ENCODE peak calls at places on chromosomes 12 and 14, in nine cellular contexts. J, D, U, X, E, C, B, T and K are unnamed samples.

GRCh38 chr14:28704153-28704552 is 62.4 kb upstream of the FOXG1 start:
- DNase-seq in J (no peak), D (no peak), U (peak), X (no peak), E (no peak), C (no peak), B (no peak), T (no peak), K (no peak)

GRCh38 chr14:31283568-31284252 is 76.1 kb upstream of the HECTD1 start:
- DNase-seq in J (no peak), D (no peak), U (no peak), X (no peak), E (no peak), C (no peak), B (no peak), T (no peak), K (no peak)

GRCh38 chr12:126782083-126782482 is 1484.9 kb upstream of the TMEM132C start:
- DNase-seq in J (no peak), D (no peak), U (no peak), X (no peak), E (no peak), C (no peak), B (no peak), T (no peak), K (no peak)

GRCh38 chr14:104925214-104925899 is 678 bp downstream of the PLD4 start:
- DNase-seq in J (no peak), D (no peak), U (no peak), X (no peak), E (no peak), C (no peak), B (no peak), T (peak), K (no peak)

GRCh38 chr14:57060276-57060956 is 208.3 kb downstream of the EXOC5 start:
- DNase-seq in J (no peak), D (no peak), U (no peak), X (no peak), E (no peak), C (no peak), B (no peak), T (no peak), K (no peak)

GRCh38 chr12:77179515-77179914 is 114.1 kb upstream of the E2F7 start:
- DNase-seq in J (no peak), D (no peak), U (no peak), X (no peak), E (no peak), C (no peak), B (no peak), T (no peak), K (no peak)

GRCh38 chr14:97280526-97280925 is 483.3 kb downstream of the VRK1 start:
- DNase-seq in J (peak), D (no peak), U (no peak), X (no peak), E (no peak), C (no peak), B (no peak), T (no peak), K (no peak)

GRCh38 chr12:109625131-109625559 is 51.6 kb downstream of the MVK start:
- DNase-seq in J (no peak), D (no peak), U (peak), X (no peak), E (no peak), C (no peak), B (peak), T (no peak), K (no peak)

GRCh38 chr12:79127268-79127895 is 262.8 kb downstream of the SYT1 start:
- DNase-seq in J (peak), D (no peak), U (peak), X (no peak), E (no peak), C (no peak), B (peak), T (no peak), K (no peak)

GRCh38 chr12:53097564-53098353 is at the start of gene IGFBP6:
- DNase-seq in J (no peak), D (peak), U (peak), X (no peak), E (peak), C (peak), B (peak), T (peak), K (no peak)

GRCh38 chr14:51704465-51705050 is 52.8 kb downstream of the FRMD6 start:
- DNase-seq in J (no peak), D (no peak), U (peak), X (no peak), E (no peak), C (no peak), B (no peak), T (no peak), K (no peak)

GRCh38 chr14:74552623-74553022 is 59.1 kb downstream of the ISCA2 start:
- DNase-seq in J (no peak), D (peak), U (no peak), X (peak), E (no peak), C (no peak), B (peak), T (peak), K (no peak)

DNA sequence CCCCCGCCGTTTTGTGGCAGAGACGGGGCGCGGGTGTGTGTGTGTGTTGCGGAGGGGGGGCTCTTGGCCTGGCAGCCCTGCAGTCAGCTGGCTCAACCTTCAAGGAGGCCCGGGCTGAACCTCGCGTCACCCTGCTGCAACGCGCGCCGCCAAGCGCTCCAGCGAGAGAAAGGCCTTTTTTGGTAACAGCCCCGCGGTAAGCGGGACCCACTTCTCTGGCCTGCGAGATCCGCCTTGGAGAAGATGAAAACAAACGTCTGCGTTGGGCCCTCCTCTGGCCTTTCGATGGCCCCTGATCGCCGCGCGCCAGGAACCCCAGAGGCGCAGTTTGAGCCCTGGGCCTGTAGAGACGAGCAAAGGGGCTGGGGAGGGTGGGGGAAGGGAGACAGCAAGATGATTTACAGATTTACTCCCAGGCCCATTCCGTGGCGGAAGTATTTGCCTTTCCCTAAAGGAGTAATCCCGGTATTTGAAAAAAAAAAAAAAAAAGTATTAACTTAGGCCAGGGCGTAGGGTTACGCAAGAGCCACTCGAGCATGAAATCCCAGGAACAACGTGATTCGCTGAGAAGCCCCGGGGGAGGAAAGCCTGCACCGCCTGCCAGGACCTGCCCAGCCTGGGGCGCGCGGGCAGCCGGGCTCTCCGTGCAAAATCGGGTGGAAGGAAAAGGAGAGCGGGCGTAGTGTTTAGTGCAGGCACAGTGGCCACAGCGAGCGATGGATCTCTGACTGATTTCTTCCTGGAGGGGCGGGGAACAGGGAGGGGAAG is 4.5 kb upstream of the IRF2BPL start:
- DNase-seq in J (peak), D (peak), U (peak), X (peak), E (peak), C (peak), B (peak), T (peak), K (peak)
- TF ChIP-seq CTCF in J (peak), D (no peak), U (peak), X (no peak), E (no peak), C (no peak), B (peak), T (peak), K (no peak)

GRCh38 chr12:108511633-108512540 is 3.2 kb upstream of the FICD start:
- DNase-seq in J (peak), D (no peak), U (peak), X (peak), E (peak), C (peak), B (peak), T (no peak), K (peak)
- TF ChIP-seq CTCF in J (peak), D (peak), U (peak), X (peak), E (peak), C (peak), B (peak), T (peak), K (peak)

GRCh38 chr12:7907009-7907408 is 29.0 kb downstream of the SLC2A3 start:
- DNase-seq in J (peak), D (no peak), U (peak), X (no peak), E (no peak), C (no peak), B (peak), T (peak), K (no peak)
- TF ChIP-seq CTCF in J (peak), D (peak), U (peak), X (no peak), E (no peak), C (no peak), B (peak), T (peak), K (no peak)

GRCh38 chr14:72512925-72513324 is 381.0 kb downstream of the DPF3 start:
- DNase-seq in J (no peak), D (no peak), U (no peak), X (no peak), E (no peak), C (no peak), B (no peak), T (no peak), K (no peak)
- TF ChIP-seq CTCF in J (no peak), D (no peak), U (no peak), X (no peak), E (no peak), C (no peak), B (no peak), T (no peak), K (no peak)

GRCh38 chr12:92144631-92145480 is 790 bp downstream of the BTG1 start:
- DNase-seq in J (no peak), D (peak), U (peak), X (peak), E (peak), C (peak), B (peak), T (peak), K (no peak)
- TF ChIP-seq CTCF in J (no peak), D (no peak), U (peak), X (no peak), E (no peak), C (no peak), B (no peak), T (no peak), K (no peak)